ENCODE peak calls at places on chromosome 19, in nine cellular contexts. C is SK-N-SH, G is sigmoid colon, N is K562, V is GM23338, F is HL-60, L is H1, O is breast epithelium, T is stomach. D is an unnamed sample.

GRCh38 chr19:14479309-14479984 is 4.3 kb upstream of the PTGER1 start:
- DNase-seq in T (no peak), L (no peak), F (no peak), V (no peak), N (no peak), C (no peak), O (no peak), G (no peak), D (no peak)

GRCh38 chr19:46606019-46606418 is 4.9 kb downstream of the CALM3 start:
- DNase-seq in F (no peak), V (no peak), O (no peak), C (no peak), T (no peak), L (no peak), N (no peak), G (peak), D (no peak)

GRCh38 chr19:46975918-46976782 is 43.5 kb upstream of the NPAS1 start:
- DNase-seq in O (peak), C (peak), V (peak), N (peak), L (peak), G (peak), F (no peak), T (peak), D (peak)

GRCh38 chr19:18112989-18113478 is 15.5 kb downstream of the MAST3 start:
- DNase-seq in N (peak), V (peak), C (peak), F (peak), L (no peak), O (peak), T (peak), G (peak), D (peak)

GRCh38 chr19:45809643-45810159 is 5.4 kb downstream of the RSPH6A start:
- DNase-seq in O (no peak), C (no peak), N (peak), G (no peak), V (peak), T (no peak), L (no peak), F (no peak), D (no peak)

GRCh38 chr19:48551437-48552302 is at the start of gene SULT2B1:
- DNase-seq in T (peak), C (peak), G (no peak), F (no peak), N (no peak), V (no peak), L (no peak), O (peak), D (peak)

GRCh38 chr19:42288881-42289555 is 12.9 kb upstream of the PRR19 start:
- DNase-seq in C (no peak), G (no peak), L (no peak), F (no peak), N (no peak), V (no peak), T (no peak), O (no peak), D (no peak)

GRCh38 chr19:51811344-51811743 is 16.4 kb downstream of the FPR3 start:
- DNase-seq in N (no peak), V (no peak), O (no peak), F (no peak), T (no peak), G (peak), C (no peak), L (no peak), D (peak)

GRCh38 chr19:17473041-17473440 is 2.7 kb downstream of the SLC27A1 start:
- DNase-seq in G (no peak), C (no peak), L (no peak), N (peak), F (peak), T (peak), V (no peak), O (no peak), D (no peak)

GRCh38 chr19:56660381-56661105 is 11.0 kb downstream of the ZNF835 start:
- DNase-seq in C (peak), G (no peak), T (no peak), F (no peak), N (no peak), L (no peak), O (no peak), V (no peak), D (peak)

GRCh38 chr19:58439576-58440554 is at the start of gene ZNF132:
- DNase-seq in V (peak), G (peak), O (peak), T (peak), L (peak), N (no peak), C (peak), F (peak), D (peak)

GRCh38 chr19:18223860-18224524 is 2.2 kb downstream of the PDE4C start:
- DNase-seq in L (no peak), V (peak), F (no peak), C (peak), G (peak), T (no peak), O (no peak), N (peak), D (peak)

GRCh38 chr19:19464339-19465098 is 50.8 kb downstream of the TSSK6 start:
- DNase-seq in G (no peak), C (no peak), T (peak), F (no peak), V (peak), L (no peak), O (no peak), N (no peak), D (no peak)

GRCh38 chr19:54077334-54077733 is 3.8 kb downstream of the TARM1 start:
- DNase-seq in F (peak), G (no peak), L (no peak), O (no peak), V (no peak), T (no peak), N (no peak), C (no peak), D (no peak)

GRCh38 chr19:56538761-56539263 is at the start of gene ZFP28:
- DNase-seq in C (peak), V (peak), N (no peak), G (no peak), L (no peak), T (no peak), O (no peak), F (peak), D (peak)

GRCh38 chr19:17931532-17932191 is 1.2 kb upstream of the CCDC124 start:
- DNase-seq in C (no peak), G (no peak), F (no peak), L (peak), T (no peak), O (no peak), N (no peak), V (peak), D (no peak)

GRCh38 chr19:29612801-29613595 is 6.9 kb downstream of the POP4 start:
- DNase-seq in F (no peak), L (no peak), T (no peak), V (no peak), G (no peak), N (no peak), C (no peak), O (no peak), D (no peak)

GRCh38 chr19:29612121-29612520 is 6.0 kb downstream of the POP4 start:
- DNase-seq in N (no peak), L (no peak), T (no peak), C (no peak), V (no peak), G (no peak), F (no peak), O (no peak), D (no peak)

GRCh38 chr19:29615891-29616425 is 9.9 kb downstream of the POP4 start:
- DNase-seq in O (no peak), T (no peak), G (no peak), V (no peak), N (no peak), C (no peak), F (no peak), L (no peak), D (no peak)

GRCh38 chr19:29614780-29615179 is 8.7 kb downstream of the POP4 start:
- DNase-seq in L (no peak), F (no peak), G (no peak), V (no peak), N (no peak), O (no peak), C (no peak), T (no peak), D (no peak)

DNA sequence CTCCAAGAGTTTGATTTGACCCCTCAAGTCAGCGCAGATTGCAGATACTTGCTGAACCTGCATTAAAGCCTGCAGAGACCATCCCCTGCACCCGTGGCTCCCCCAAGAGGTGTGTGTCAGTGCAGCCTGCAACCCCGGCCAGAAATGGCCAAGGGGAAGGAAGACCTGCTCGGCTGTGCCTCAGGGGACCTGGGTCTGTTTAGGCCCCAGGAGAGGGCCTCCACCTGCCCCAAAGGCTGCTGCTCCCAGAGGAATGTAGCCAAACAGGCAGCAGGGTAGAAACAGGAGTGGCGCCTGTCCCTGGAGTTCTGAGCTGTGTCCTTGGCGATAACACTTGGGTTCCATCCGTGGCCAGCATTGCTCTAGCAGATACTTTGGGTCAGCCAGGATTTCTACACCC is 8.0 kb downstream of the POP4 start:
- DNase-seq in V (no peak), T (no peak), O (no peak), G (no peak), C (no peak), F (no peak), N (no peak), L (no peak), D (no peak)
- TF ChIP-seq POLR2AphosphoS5 in V (no peak), T (no peak), O (no peak), G (no peak), C (no peak), F (no peak), N (no peak), L (no peak), D (no peak)

DNA sequence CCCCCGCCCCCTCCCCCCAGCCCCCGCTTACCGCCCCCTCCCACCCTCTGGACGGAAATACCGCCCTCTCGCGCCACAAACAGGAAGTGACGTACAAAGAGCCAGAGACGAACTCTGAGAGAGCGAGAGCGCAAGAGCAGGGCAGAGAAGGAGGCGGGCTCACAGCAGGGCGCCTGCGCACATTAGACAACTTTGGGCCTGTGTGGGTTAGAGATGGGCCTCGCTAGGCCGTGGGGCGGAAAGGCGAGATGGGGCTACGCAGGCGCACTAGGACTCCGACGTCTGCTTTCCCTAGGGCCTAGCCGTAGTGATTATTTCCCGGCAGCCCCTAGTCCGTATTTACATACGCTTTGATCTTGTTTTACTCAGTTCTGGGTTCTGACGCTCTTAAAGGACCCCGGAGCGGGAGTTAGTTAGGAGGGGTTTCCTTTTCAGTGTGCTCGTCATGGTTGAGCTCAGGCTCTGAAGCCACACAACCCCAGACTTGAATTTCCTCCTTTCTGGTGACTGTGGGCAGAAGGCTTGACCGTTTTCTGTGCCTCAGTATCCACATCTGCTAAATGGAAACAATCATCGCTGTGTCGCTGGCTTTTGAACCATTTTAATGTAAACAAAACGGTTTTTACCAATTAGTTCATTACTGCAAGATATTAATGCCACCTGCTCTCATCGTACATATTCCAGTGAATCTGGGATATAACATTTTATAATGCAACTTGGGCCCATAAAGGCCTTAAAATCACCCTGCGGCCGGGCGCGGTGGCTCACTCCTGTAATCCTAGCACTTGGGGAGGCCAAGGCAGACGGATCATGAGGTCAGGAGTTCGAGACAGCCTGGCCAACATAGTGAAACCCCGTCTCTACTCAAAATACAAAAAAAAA is 449 bp upstream of the AKT2 start:
- DNase-seq in F (peak), C (peak), V (peak), N (peak), T (peak), O (peak), G (peak), L (peak), D (peak)
- TF ChIP-seq CTCF in F (no peak), C (no peak), V (no peak), N (no peak), T (no peak), O (no peak), G (no peak), L (no peak), D (no peak)

GRCh38 chr19:38657633-38658222 is 10.3 kb downstream of the ACTN4 start:
- DNase-seq in N (no peak), T (no peak), G (no peak), F (no peak), O (no peak), V (peak), L (no peak), C (no peak), D (no peak)

GRCh38 chr19:38654478-38655079 is 7.1 kb downstream of the ACTN4 start:
- DNase-seq in V (no peak), G (no peak), C (no peak), F (no peak), O (no peak), N (no peak), L (no peak), T (no peak), D (no peak)

GRCh38 chr19:38655148-38655824 is 7.8 kb downstream of the ACTN4 start:
- DNase-seq in F (no peak), L (no peak), G (no peak), T (no peak), V (no peak), C (no peak), O (no peak), N (no peak), D (no peak)

GRCh38 chr19:38658462-38659306 is 11.2 kb downstream of the ACTN4 start:
- DNase-seq in O (peak), L (no peak), N (no peak), V (no peak), F (no peak), G (peak), C (no peak), T (peak), D (no peak)

GRCh38 chr19:38656171-38656981 is 8.9 kb downstream of the ACTN4 start:
- DNase-seq in G (no peak), V (no peak), F (peak), C (no peak), O (no peak), T (no peak), N (no peak), L (no peak), D (no peak)
- H3K27ac ChIP-seq in G (peak), V (peak), F (peak), C (no peak), O (peak), T (peak), N (no peak), L (no peak), D (peak)

GRCh38 chr19:5700455-5701092 is 10.5 kb downstream of the RPL36 start:
- DNase-seq in C (no peak), O (no peak), N (no peak), F (no peak), V (peak), T (no peak), G (peak), L (no peak), D (no peak)

GRCh38 chr19:5696196-5697021 is 6.3 kb downstream of the RPL36 start:
- DNase-seq in L (no peak), N (no peak), V (peak), C (peak), O (no peak), G (peak), T (no peak), F (no peak), D (peak)

GRCh38 chr19:5697022-5697889 is 7.2 kb downstream of the RPL36 start:
- DNase-seq in C (peak), N (no peak), V (peak), L (no peak), F (no peak), O (no peak), G (peak), T (no peak), D (peak)

GRCh38 chr19:5697890-5698634 is 8.0 kb downstream of the RPL36 start:
- DNase-seq in F (no peak), L (no peak), G (no peak), C (peak), V (peak), O (no peak), T (no peak), N (no peak), D (no peak)

DNA sequence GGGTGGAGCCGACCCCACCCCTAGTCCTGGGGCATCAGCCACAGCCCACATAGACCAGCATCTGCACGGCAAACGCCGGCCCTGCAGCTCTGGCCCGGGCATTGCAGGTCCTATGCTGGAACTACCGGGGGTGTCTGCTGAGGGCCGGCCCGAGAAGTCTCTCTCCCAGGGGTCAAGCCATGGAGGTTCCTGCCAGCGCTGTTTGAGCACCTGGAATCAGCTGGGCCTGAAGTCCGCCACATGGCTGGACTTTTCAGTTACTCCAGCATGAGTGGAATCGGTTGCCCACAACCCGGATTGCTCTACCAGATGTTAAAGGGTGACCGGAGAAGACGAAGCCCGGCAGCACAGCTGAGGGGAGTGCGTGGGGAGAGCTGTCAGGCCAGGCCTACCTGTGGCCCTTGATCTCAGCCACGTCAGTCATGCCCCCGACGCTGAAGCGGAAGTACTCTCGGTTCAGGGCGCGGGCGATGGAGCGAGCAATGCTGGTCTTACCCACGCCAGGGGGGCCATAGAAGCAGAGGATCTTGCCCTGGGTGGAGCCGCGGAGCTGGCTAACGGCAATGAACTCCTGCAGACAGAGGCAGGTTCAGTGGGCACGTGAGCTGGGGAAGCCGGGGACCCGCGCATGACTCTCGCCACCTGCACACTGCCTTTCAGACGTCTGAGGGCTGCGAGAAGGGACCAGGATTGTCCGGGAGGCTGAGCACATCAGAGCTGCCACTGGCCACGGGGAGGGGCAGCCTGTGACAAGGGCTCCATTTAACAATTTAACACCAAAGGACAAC is 8.7 kb downstream of the RPL36 start:
- DNase-seq in G (peak), V (peak), L (no peak), C (peak), N (no peak), O (no peak), F (no peak), T (no peak), D (peak)
- TF ChIP-seq POLR2AphosphoS5 in G (no peak), V (no peak), L (peak), C (no peak), N (no peak), O (no peak), F (peak), T (no peak), D (no peak)

GRCh38 chr19:43354305-43354627 is 780 bp downstream of the CD177 start:
- DNase-seq in N (no peak), T (no peak), V (peak), F (no peak), O (no peak), L (peak), C (peak), G (peak), D (no peak)
- TF ChIP-seq CTCF in N (no peak), T (no peak), V (no peak), F (no peak), O (no peak), L (no peak), C (no peak), G (no peak), D (no peak)

GRCh38 chr19:1841209-1841924 is 6.9 kb downstream of the REXO1 start:
- DNase-seq in F (no peak), L (no peak), N (peak), V (no peak), O (no peak), G (no peak), C (no peak), T (no peak), D (peak)
- H3K27ac ChIP-seq in F (peak), L (no peak), N (peak), V (no peak), O (peak), G (peak), C (no peak), T (no peak), D (peak)

DNA sequence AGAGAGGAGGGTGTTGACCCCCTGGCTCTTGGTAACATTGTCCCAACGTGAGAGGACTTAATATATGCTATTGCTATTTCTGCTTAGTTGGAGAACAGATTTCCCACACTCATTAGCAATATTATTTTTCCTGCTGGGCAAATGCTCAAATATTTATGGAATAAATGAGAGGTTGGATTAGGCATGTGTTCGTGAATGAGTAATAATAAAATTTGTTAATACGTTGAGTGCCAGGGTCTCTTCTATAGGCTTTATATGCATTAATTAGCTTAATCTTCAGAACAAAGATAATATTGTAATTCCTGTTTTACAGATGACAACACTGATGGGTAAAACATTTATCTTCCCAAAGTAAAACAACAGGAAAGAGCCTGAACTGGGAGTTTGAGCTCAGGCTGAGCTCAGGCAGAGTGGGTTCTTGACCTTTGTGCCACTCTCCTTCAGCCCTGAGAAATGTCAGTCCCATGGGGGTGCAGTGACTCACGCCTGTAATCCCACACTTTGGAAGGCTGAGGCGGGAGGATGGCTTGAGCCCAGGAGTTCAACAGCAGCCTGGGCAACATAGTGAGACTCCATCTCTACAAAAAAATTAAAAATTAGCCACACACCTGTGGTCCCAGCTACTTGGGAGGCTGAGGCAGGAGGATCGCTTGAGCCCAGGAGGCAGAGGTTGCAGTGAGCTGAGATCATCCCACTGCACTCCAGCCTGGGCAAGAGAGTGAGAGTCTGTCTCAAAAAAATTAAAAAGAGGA is 1.2 kb downstream of the ZNF233 start:
- DNase-seq in L (no peak), N (no peak), O (no peak), V (no peak), F (no peak), G (no peak), C (no peak), T (no peak), D (no peak)
- TF ChIP-seq POLR2AphosphoS5 in L (no peak), N (no peak), O (no peak), V (no peak), F (no peak), G (no peak), C (no peak), T (no peak), D (no peak)

D was measured in upper lobe of left lung.